ENCODE peak calls at places on chromosomes 6 and 20, in nine cellular contexts. N is naive thymus-derived CD4-positive, alpha-beta T cell; D is sciatic nerve; H is lung; Y is right cardiac atrium; E is GM03348; A is K562; R is germinal center; U is effector CD4-positive, alpha-beta T cell. Z is an unnamed sample.

GRCh38 chr20:41133709-41134361 is 3.5 kb upstream of the PLCG1 start:
- DNase-seq in N (peak), D (no peak), H (no peak), Y (no peak), E (no peak), A (peak), R (peak), U (peak), Z (no peak)

GRCh38 chr20:13220857-13221297 is at the start of gene ISM1:
- DNase-seq in N (peak), D (peak), H (no peak), Y (no peak), E (peak), A (no peak), R (peak), U (peak), Z (peak)

GRCh38 chr20:23608251-23608846 is 2.6 kb upstream of the CST9 start:
- DNase-seq in N (no peak), D (no peak), H (no peak), Y (no peak), E (no peak), A (no peak), R (no peak), U (no peak), Z (no peak)

GRCh38 chr6:45884336-45884735 is 131.3 kb downstream of the CLIC5 start:
- DNase-seq in N (no peak), D (no peak), H (no peak), Y (no peak), E (no peak), A (peak), R (no peak), U (no peak), Z (no peak)

GRCh38 chr6:53309897-53310291 is 38.9 kb downstream of the ELOVL5 start:
- DNase-seq in N (no peak), D (no peak), H (no peak), Y (no peak), E (no peak), A (no peak), R (no peak), U (no peak), Z (no peak)

GRCh38 chr6:132227937-132228336 is 173.3 kb downstream of the MOXD1 start:
- DNase-seq in N (no peak), D (no peak), H (no peak), Y (no peak), E (no peak), A (no peak), R (no peak), U (no peak), Z (no peak)

GRCh38 chr6:111494951-111495350 is 11.9 kb upstream of the REV3L start:
- DNase-seq in N (no peak), D (no peak), H (no peak), Y (no peak), E (no peak), A (no peak), R (no peak), U (no peak), Z (no peak)

GRCh38 chr20:64131406-64131805 is 24.0 kb upstream of the NPBWR2 start:
- DNase-seq in N (no peak), D (no peak), H (no peak), Y (peak), E (no peak), A (no peak), R (no peak), U (no peak), Z (no peak)

GRCh38 chr20:6780414-6780813 is 12.9 kb downstream of the BMP2 start:
- DNase-seq in N (no peak), D (no peak), H (no peak), Y (no peak), E (no peak), A (no peak), R (no peak), U (no peak), Z (no peak)

GRCh38 chr6:98516869-98517268 is 317.5 kb upstream of the POU3F2 start:
- DNase-seq in N (no peak), D (no peak), H (no peak), Y (no peak), E (no peak), A (no peak), R (no peak), U (no peak), Z (no peak)

GRCh38 chr6:38113810-38114577 is 294.5 kb downstream of the ZFAND3 start:
- DNase-seq in N (no peak), D (no peak), H (no peak), Y (no peak), E (no peak), A (no peak), R (no peak), U (no peak), Z (no peak)

GRCh38 chr6:25311251-25311910 is 32.2 kb downstream of the CARMIL1 start:
- DNase-seq in N (no peak), D (no peak), H (no peak), Y (no peak), E (peak), A (no peak), R (no peak), U (no peak), Z (no peak)

GRCh38 chr20:48382304-48382703 is 445.5 kb downstream of the PREX1 start:
- DNase-seq in N (no peak), D (no peak), H (no peak), Y (no peak), E (no peak), A (no peak), R (no peak), U (no peak), Z (no peak)

GRCh38 chr6:89388846-89389245 is 23.2 kb downstream of the RRAGD start:
- DNase-seq in N (no peak), D (no peak), H (no peak), Y (no peak), E (no peak), A (no peak), R (no peak), U (no peak), Z (no peak)

GRCh38 chr20:18645851-18646250 is 58.0 kb downstream of the DTD1 start:
- DNase-seq in N (no peak), D (no peak), H (no peak), Y (no peak), E (no peak), A (no peak), R (no peak), U (no peak), Z (no peak)

GRCh38 chr6:31531162-31531561 is 2.4 kb downstream of the MCCD1 start:
- DNase-seq in N (no peak), D (no peak), H (no peak), Y (no peak), E (no peak), A (no peak), R (no peak), U (no peak), Z (no peak)

GRCh38 chr6:15063253-15063853 is 182.5 kb upstream of the JARID2 start:
- DNase-seq in N (no peak), D (peak), H (peak), Y (peak), E (no peak), A (no peak), R (no peak), U (no peak), Z (no peak)

GRCh38 chr6:88238065-88238464 is 71.9 kb upstream of the CNR1 start:
- DNase-seq in N (peak), D (no peak), H (no peak), Y (no peak), E (peak), A (peak), R (peak), U (no peak), Z (no peak)

GRCh38 chr6:144845181-144845580 is 560.0 kb downstream of the UTRN start:
- DNase-seq in N (no peak), D (no peak), H (no peak), Y (no peak), E (peak), A (no peak), R (no peak), U (no peak), Z (no peak)

GRCh38 chr6:119147101-119148053 is 68.9 kb upstream of the FAM184A start:
- DNase-seq in N (no peak), D (peak), H (peak), Y (no peak), E (peak), A (peak), R (no peak), U (no peak), Z (no peak)

GRCh38 chr6:101597711-101598110 is 204.2 kb downstream of the GRIK2 start:
- DNase-seq in N (no peak), D (no peak), H (no peak), Y (no peak), E (peak), A (no peak), R (no peak), U (no peak), Z (no peak)

GRCh38 chr6:154479388-154480143 is 30.9 kb downstream of the CNKSR3 start:
- DNase-seq in N (no peak), D (no peak), H (no peak), Y (no peak), E (peak), A (peak), R (no peak), U (no peak), Z (no peak)

GRCh38 chr6:151071295-151071694 is 168.5 kb upstream of the AKAP12 start:
- DNase-seq in N (no peak), D (peak), H (no peak), Y (peak), E (peak), A (no peak), R (no peak), U (no peak), Z (no peak)

GRCh38 chr6:97059473-97059872 is 134.9 kb downstream of the KLHL32 start:
- DNase-seq in N (peak), D (no peak), H (no peak), Y (no peak), E (peak), A (peak), R (peak), U (no peak), Z (no peak)

GRCh38 chr6:84789170-84789569 is 24.8 kb upstream of the TBX18 start:
- DNase-seq in N (no peak), D (no peak), H (no peak), Y (no peak), E (no peak), A (no peak), R (no peak), U (no peak), Z (no peak)

GRCh38 chr6:161163466-161164181 is 110.2 kb downstream of the AGPAT4 start:
- DNase-seq in N (no peak), D (peak), H (no peak), Y (no peak), E (no peak), A (no peak), R (no peak), U (no peak), Z (no peak)

GRCh38 chr6:151385177-151385576 is 6.2 kb downstream of the ZBTB2 start:
- DNase-seq in N (no peak), D (no peak), H (no peak), Y (no peak), E (no peak), A (peak), R (no peak), U (no peak), Z (no peak)

GRCh38 chr6:32204268-32204715 is 11.8 kb upstream of the GPSM3 start:
- DNase-seq in N (no peak), D (no peak), H (no peak), Y (no peak), E (no peak), A (no peak), R (no peak), U (no peak), Z (no peak)

GRCh38 chr6:28336284-28337024 is 506 bp upstream of the ZSCAN31 start:
- DNase-seq in N (peak), D (no peak), H (no peak), Y (no peak), E (no peak), A (peak), R (no peak), U (no peak), Z (peak)

GRCh38 chr6:107173779-107174178 is 58.5 kb upstream of the BEND3 start:
- DNase-seq in N (no peak), D (no peak), H (no peak), Y (no peak), E (no peak), A (no peak), R (no peak), U (no peak), Z (no peak)

GRCh38 chr6:33779305-33779704 is 9.6 kb downstream of the LEMD2 start:
- DNase-seq in N (no peak), D (no peak), H (no peak), Y (peak), E (no peak), A (peak), R (no peak), U (no peak), Z (no peak)

GRCh38 chr6:97524846-97525245 is 241.8 kb upstream of the MMS22L start:
- DNase-seq in N (no peak), D (no peak), H (no peak), Y (no peak), E (no peak), A (no peak), R (no peak), U (no peak), Z (no peak)

GRCh38 chr6:125252891-125253290 is 48.9 kb downstream of the HDDC2 start:
- DNase-seq in N (no peak), D (no peak), H (no peak), Y (no peak), E (peak), A (no peak), R (no peak), U (no peak), Z (no peak)

GRCh38 chr20:21102252-21102609 is 3.9 kb downstream of the LINC00237 start:
- DNase-seq in N (no peak), D (no peak), H (no peak), Y (no peak), E (no peak), A (no peak), R (peak), U (no peak), Z (no peak)

GRCh38 chr6:170295519-170296422 is 4.9 kb upstream of the DLL1 start:
- DNase-seq in N (peak), D (no peak), H (no peak), Y (peak), E (peak), A (peak), R (peak), U (no peak), Z (peak)

GRCh38 chr6:24323632-24324337 is 34.1 kb downstream of the DCDC2 start:
- DNase-seq in N (no peak), D (no peak), H (no peak), Y (no peak), E (no peak), A (no peak), R (no peak), U (no peak), Z (no peak)

Z was measured in DND-41.